ENCODE peak calls at places on chromosome 9, in eight cellular contexts. F is heart right ventricle; O is GM04504; I is body of pancreas; J is CD8-positive, alpha-beta T cell; Z is iPS-NIHi11; E is cardiac fibroblast; M is NCI-H526. U is an unnamed sample.

GRCh38 chr9:124553738-124554137 is 46.5 kb upstream of the NR5A1 start:
- DNase-seq in Z (no peak), O (no peak), J (no peak), F (no peak), E (peak), I (no peak), M (no peak), U (peak)

GRCh38 chr9:116233160-116233530 is 79.6 kb downstream of the PAPPA start:
- DNase-seq in J (no peak), E (peak), F (no peak), O (no peak), I (no peak), M (no peak), Z (no peak), U (peak)

GRCh38 chr9:91042024-91042423 is 240.4 kb downstream of the SYK start:
- DNase-seq in E (no peak), Z (no peak), O (no peak), I (no peak), M (no peak), J (no peak), F (no peak), U (no peak)

GRCh38 chr9:12784461-12785250 is 9.8 kb downstream of the LURAP1L start:
- DNase-seq in E (peak), M (no peak), Z (no peak), I (peak), O (peak), J (no peak), F (no peak), U (peak)

GRCh38 chr9:116564266-116564793 is 122.8 kb upstream of the TRIM32 start:
- DNase-seq in E (no peak), F (no peak), Z (no peak), O (no peak), M (no peak), I (no peak), J (no peak), U (no peak)

GRCh38 chr9:135976531-135976930 is 15.4 kb upstream of the UBAC1 start:
- DNase-seq in O (no peak), J (no peak), Z (no peak), E (no peak), F (no peak), I (no peak), M (no peak), U (no peak)

GRCh38 chr9:99040254-99040653 is 64.7 kb upstream of the TGFBR1 start:
- DNase-seq in O (no peak), I (no peak), F (no peak), E (no peak), M (no peak), J (no peak), Z (no peak), U (no peak)

GRCh38 chr9:99287641-99288040 is 65.6 kb downstream of the SEC61B start:
- DNase-seq in M (no peak), J (no peak), I (no peak), E (no peak), Z (no peak), F (no peak), O (no peak), U (no peak)

GRCh38 chr9:27468450-27469110 is 55.5 kb upstream of the IFNK start:
- DNase-seq in J (no peak), E (peak), O (no peak), I (no peak), F (no peak), M (no peak), Z (no peak), U (no peak)

GRCh38 chr9:123611228-123611627 is 255.2 kb downstream of the CRB2 start:
- DNase-seq in Z (no peak), O (peak), I (no peak), J (no peak), F (no peak), E (no peak), M (no peak), U (peak)

GRCh38 chr9:113943112-113944009 is 67.3 kb downstream of the ZNF618 start:
- DNase-seq in I (no peak), O (no peak), J (no peak), F (no peak), Z (no peak), M (no peak), E (no peak), U (no peak)

GRCh38 chr9:20811872-20812271 is 127.8 kb downstream of the FOCAD start:
- DNase-seq in O (no peak), J (no peak), F (no peak), Z (no peak), I (no peak), E (peak), M (no peak), U (peak)

U was measured in fibroblast of mammary gland.